ENCODE peak calls at places on chromosomes 12 and 14, in nine cellular contexts. W is A549; G is CD8-positive, alpha-beta T cell; T is pancreas; M is psoas muscle; L is adrenal gland; F is PC-3; Z is left lung; A is hepatocyte. J is an unnamed sample.

GRCh38 chr12:27164330-27165045 is 79.6 kb upstream of the STK38L start:
- DNase-seq in W (no peak), G (no peak), T (no peak), M (no peak), L (no peak), F (no peak), Z (no peak), A (no peak), J (no peak)

GRCh38 chr14:47660158-47660557 is 15.2 kb downstream of the MDGA2 start:
- DNase-seq in W (no peak), G (no peak), T (no peak), M (no peak), L (no peak), F (no peak), Z (no peak), A (no peak), J (no peak)

GRCh38 chr14:106134901-106135300 is 608.5 kb downstream of the TMEM121 start:
- DNase-seq in W (no peak), G (no peak), T (no peak), M (no peak), L (no peak), F (no peak), Z (no peak), A (no peak), J (no peak)

GRCh38 chr14:57559561-57559960 is 65.9 kb upstream of the CCDC198 start:
- DNase-seq in W (no peak), G (no peak), T (no peak), M (no peak), L (no peak), F (no peak), Z (no peak), A (no peak), J (no peak)

GRCh38 chr12:106580671-106581508 is 1.9 kb upstream of the RFX4 start:
- DNase-seq in W (no peak), G (no peak), T (no peak), M (no peak), L (no peak), F (no peak), Z (no peak), A (no peak), J (no peak)

GRCh38 chr12:49323524-49324097 is 556 bp downstream of the TROAP start:
- DNase-seq in W (no peak), G (no peak), T (no peak), M (no peak), L (no peak), F (no peak), Z (no peak), A (peak; percentile 5), J (no peak)

GRCh38 chr14:67457782-67458181 is 30.7 kb downstream of the TMEM229B start:
- DNase-seq in W (no peak), G (no peak), T (peak; percentile 51), M (peak; percentile 44), L (no peak), F (peak; percentile 60), Z (no peak), A (no peak), J (no peak)

GRCh38 chr12:130431176-130431575 is 93.5 kb downstream of the PIWIL1 start:
- DNase-seq in W (no peak), G (no peak), T (no peak), M (no peak), L (no peak), F (no peak), Z (no peak), A (no peak), J (no peak)

DNA sequence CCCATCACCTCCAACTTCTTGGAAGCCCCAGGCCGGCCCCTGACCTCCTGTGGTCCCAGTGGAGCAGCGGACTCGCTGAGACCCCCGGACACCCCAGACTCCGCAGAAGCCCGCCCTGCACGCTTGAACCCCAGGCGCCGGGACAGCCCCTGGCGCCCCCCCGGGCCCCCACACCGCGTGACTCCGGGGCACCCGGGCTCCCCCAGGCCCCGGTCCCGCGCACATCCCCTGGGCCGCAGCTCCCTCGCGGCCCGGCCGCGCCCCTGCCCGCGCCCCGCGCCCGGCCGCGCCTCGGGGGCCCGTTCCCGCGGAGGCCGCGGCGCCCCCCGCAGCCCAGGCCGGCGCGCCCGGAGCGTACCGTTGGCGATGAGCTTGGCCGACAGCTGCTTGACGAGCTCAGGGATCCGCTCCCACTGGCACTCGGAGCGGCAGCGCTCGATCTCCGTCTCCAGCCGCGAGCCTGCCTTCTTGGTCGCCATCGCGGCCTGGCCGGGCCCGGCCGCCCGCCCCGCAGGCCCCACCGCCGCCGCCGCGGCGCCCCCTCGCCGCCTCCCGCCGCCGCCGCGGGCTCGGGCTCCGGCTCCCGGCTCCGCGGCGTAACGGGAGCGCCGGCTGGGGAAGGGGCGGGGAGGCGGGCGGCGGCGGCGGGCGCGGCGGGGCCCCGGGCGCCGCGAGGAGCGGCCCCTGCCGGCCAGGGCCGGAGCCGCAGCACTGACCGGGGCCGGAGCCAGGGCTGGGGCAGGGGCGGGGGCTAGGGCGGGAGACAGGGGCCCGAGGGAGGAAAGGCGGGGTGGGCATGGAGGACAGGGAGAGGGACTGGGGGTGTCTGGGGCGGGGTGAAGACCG is at the start of gene TTC7B:
- DNase-seq in W (no peak), G (no peak), T (peak; percentile 57), M (peak; percentile 57), L (peak; percentile 59), F (peak; percentile 50), Z (peak; percentile 93), A (peak; percentile 78), J (no peak)
- H3K27ac ChIP-seq in W (peak within 1 kb of the TSS; percentile 87), G (no peak within 1 kb of the TSS), T (no peak within 1 kb of the TSS), M (peak within 1 kb of the TSS; percentile 63), L (peak within 1 kb of the TSS; percentile 61), F (no peak within 1 kb of the TSS), Z (no peak within 1 kb of the TSS), A (no peak within 1 kb of the TSS), J (peak within 1 kb of the TSS; percentile 81)

GRCh38 chr14:76775159-76775694 is 14.0 kb downstream of the VASH1 start:
- DNase-seq in W (no peak), G (no peak), T (no peak), M (no peak), L (no peak), F (no peak), Z (no peak), A (no peak), J (peak; percentile 10)

GRCh38 chr14:76774471-76775158 is 13.3 kb downstream of the VASH1 start:
- DNase-seq in W (no peak), G (no peak), T (no peak), M (no peak), L (no peak), F (no peak), Z (no peak), A (no peak), J (no peak)

GRCh38 chr14:76777721-76778120 is 16.5 kb downstream of the VASH1 start:
- DNase-seq in W (no peak), G (no peak), T (no peak), M (no peak), L (no peak), F (no peak), Z (no peak), A (no peak), J (no peak)

GRCh38 chr14:76775695-76776305 is 14.5 kb downstream of the VASH1 start:
- DNase-seq in W (no peak), G (no peak), T (no peak), M (no peak), L (no peak), F (no peak), Z (no peak), A (no peak), J (peak; percentile 16)

DNA sequence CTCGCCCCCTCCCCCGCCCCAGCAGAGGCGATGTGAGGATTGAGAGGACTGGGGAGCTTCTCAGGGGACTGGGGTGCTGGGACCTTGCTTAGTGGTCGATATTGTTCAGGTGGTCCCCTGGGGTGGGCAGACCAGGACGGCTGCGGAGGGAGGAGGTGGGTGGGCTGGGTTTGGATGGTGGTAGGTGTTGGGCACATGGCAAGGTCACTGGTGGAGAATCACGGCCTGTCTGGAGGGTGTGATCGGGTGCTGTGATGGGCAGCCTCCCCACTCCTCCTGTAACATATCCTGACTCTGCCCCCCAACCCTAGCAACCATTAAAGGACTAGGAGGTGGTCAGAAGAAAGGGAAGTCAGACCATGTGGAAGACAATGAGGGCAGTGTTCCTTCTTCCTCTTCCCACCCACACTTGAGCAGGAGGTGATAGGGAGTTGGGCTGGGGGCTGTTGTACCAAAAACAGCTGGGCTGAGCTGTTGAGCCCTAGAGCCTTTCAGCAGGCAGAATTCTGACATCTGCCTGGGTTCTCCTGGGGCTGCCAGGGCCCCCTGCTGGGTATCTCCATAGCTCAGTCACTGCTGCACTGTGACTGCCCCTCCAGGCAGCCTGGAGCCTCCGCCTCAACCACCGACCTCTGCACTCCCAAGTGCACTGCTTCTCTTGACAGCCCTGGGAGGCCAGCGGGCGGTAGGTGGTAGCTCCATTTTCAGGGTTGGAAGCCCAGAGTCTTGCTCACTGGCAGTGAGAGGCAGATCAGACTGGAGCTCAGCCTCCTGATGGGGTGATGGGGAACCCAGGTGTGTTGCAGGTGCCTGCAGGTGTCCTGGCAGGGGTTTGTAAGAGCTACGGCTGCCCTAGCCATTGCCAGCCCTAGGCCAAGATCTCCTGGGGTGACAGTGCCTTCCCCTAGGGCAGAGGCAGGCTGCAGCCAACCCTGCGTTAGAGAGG is 15.3 kb downstream of the VASH1 start:
- DNase-seq in W (no peak), G (no peak), T (no peak), M (no peak), L (no peak), F (peak; percentile 18), Z (no peak), A (no peak), J (no peak)
- TF ChIP-seq CTCF in W (no peak), G (no peak), T (no peak), M (no peak), L (no peak), F (peak; percentile 30), Z (no peak), A (no peak), J (no peak)

DNA sequence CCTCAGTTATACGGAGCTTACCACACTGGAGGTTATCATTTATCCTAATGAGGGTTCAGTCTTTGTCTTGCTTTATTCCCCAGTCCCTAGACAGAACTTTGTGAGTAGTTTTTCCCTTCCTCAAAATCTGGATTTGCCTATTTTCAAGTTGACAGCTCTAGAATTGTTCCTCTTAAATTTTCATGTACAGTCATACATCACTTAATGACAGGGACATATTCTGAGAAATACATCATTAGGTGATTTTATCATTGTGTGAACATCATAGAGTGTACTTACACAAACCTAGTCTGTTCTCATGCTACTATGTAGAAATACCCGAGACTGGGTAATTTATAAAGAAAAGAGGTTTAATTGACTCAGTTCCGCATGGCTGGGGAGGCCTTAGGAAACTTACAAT is 3.1 kb downstream of the PRKAB1 start:
- DNase-seq in W (no peak), G (no peak), T (no peak), M (no peak), L (no peak), F (no peak), Z (no peak), A (no peak), J (no peak)
- H3K4me1 ChIP-seq in W (peaks cover 20% of the 10 kb centered on the region), G (peaks cover 31% of the 10 kb centered on the region), T (peaks cover 20% of the 10 kb centered on the region), M (peaks cover 28% of the 10 kb centered on the region), L (peaks cover 63% of the 10 kb centered on the region), F (peaks cover 42% of the 10 kb centered on the region), Z (peaks cover 81% of the 10 kb centered on the region), A (peaks cover 19% of the 10 kb centered on the region), J (peaks cover 3% of the 10 kb centered on the region)

GRCh38 chr12:6770600-6770999 is 1.7 kb upstream of the LAG3 start:
- DNase-seq in W (no peak), G (no peak), T (no peak), M (no peak), L (no peak), F (no peak), Z (no peak), A (no peak), J (no peak)

GRCh38 chr12:6769681-6770080 is 2.6 kb upstream of the LAG3 start:
- DNase-seq in W (no peak), G (no peak), T (no peak), M (no peak), L (no peak), F (no peak), Z (no peak), A (no peak), J (no peak)

GRCh38 chr12:6769003-6769389 is 2.8 kb downstream of the PTMS start:
- DNase-seq in W (peak; percentile 54), G (no peak), T (no peak), M (peak; percentile 43), L (peak; percentile 40), F (no peak), Z (no peak), A (peak; percentile 72), J (peak; percentile 71)

GRCh38 chr12:6771091-6771495 is 1.2 kb upstream of the LAG3 start:
- DNase-seq in W (no peak), G (no peak), T (no peak), M (no peak), L (no peak), F (no peak), Z (no peak), A (no peak), J (no peak)

GRCh38 chr12:6770094-6770493 is 2.2 kb upstream of the LAG3 start:
- DNase-seq in W (no peak), G (no peak), T (no peak), M (no peak), L (no peak), F (no peak), Z (no peak), A (no peak), J (no peak)
- H3K27ac ChIP-seq in W (no peak overlapping the region), G (no peak overlapping the region), T (no peak overlapping the region), M (no peak overlapping the region), L (peak overlapping the region; percentile 73), F (no peak overlapping the region), Z (no peak overlapping the region), A (no peak overlapping the region), J (peak overlapping the region; percentile 74)

J was measured in uterus.